ENCODE peak calls at places on chromosomes 7 and 10, in six cellular contexts. One of them, this sample, is unnamed.

GRCh38 chr10:102673235-102673634 is 29.0 kb downstream of the TRIM8 start:
- DNase-seq in transverse colon: no peak
- DNase-seq in tibial nerve: no peak
- DNase-seq in upper lobe of right lung: no peak
- DNase-seq in GM23338: no peak
- DNase-seq in colonic mucosa: no peak
- DNase-seq in this sample: no peak

GRCh38 chr7:106114735-106115383 is 2.7 kb upstream of the SYPL1 start:
- DNase-seq in colonic mucosa: no peak
- DNase-seq in transverse colon: peak; percentile 13
- DNase-seq in GM23338: no peak
- DNase-seq in tibial nerve: no peak
- DNase-seq in upper lobe of right lung: no peak
- DNase-seq in this sample: no peak

GRCh38 chr7:54560183-54560582 is 18.0 kb downstream of the VSTM2A start:
- DNase-seq in GM23338: no peak
- DNase-seq in transverse colon: no peak
- DNase-seq in colonic mucosa: no peak
- DNase-seq in tibial nerve: no peak
- DNase-seq in upper lobe of right lung: no peak
- DNase-seq in this sample: no peak

GRCh38 chr10:14087585-14087984 is 243.1 kb downstream of the FRMD4A start:
- DNase-seq in tibial nerve: no peak
- DNase-seq in upper lobe of right lung: no peak
- DNase-seq in colonic mucosa: no peak
- DNase-seq in GM23338: no peak
- DNase-seq in transverse colon: no peak
- DNase-seq in this sample: no peak

GRCh38 chr7:100799037-100799896 is 28.1 kb downstream of the EPHB4 start:
- DNase-seq in colonic mucosa: peak; percentile 79
- DNase-seq in tibial nerve: peak; percentile 59
- DNase-seq in transverse colon: peak; percentile 73
- DNase-seq in upper lobe of right lung: peak; percentile 83
- DNase-seq in GM23338: peak; percentile 89
- DNase-seq in this sample: peak; percentile 12

GRCh38 chr10:109647627-109648026 is 275.7 kb downstream of the XPNPEP1 start:
- DNase-seq in tibial nerve: no peak
- DNase-seq in transverse colon: peak; percentile 14
- DNase-seq in GM23338: peak; percentile 30
- DNase-seq in upper lobe of right lung: no peak
- DNase-seq in colonic mucosa: peak; percentile 46
- DNase-seq in this sample: no peak

GRCh38 chr7:141320287-141320686 is 230.9 kb upstream of the AGK start:
- DNase-seq in tibial nerve: no peak
- DNase-seq in upper lobe of right lung: no peak
- DNase-seq in colonic mucosa: no peak
- DNase-seq in GM23338: no peak
- DNase-seq in transverse colon: no peak
- DNase-seq in this sample: no peak

GRCh38 chr10:132489704-132490534 is 47.7 kb upstream of the INPP5A start:
- DNase-seq in upper lobe of right lung: peak; percentile 38
- DNase-seq in GM23338: no peak
- DNase-seq in transverse colon: no peak
- DNase-seq in tibial nerve: no peak
- DNase-seq in colonic mucosa: no peak
- DNase-seq in this sample: no peak

GRCh38 chr7:99420213-99420612 is 11.4 kb downstream of the BUD31 start:
- DNase-seq in GM23338: no peak
- DNase-seq in transverse colon: no peak
- DNase-seq in upper lobe of right lung: no peak
- DNase-seq in colonic mucosa: no peak
- DNase-seq in tibial nerve: no peak
- DNase-seq in this sample: no peak

GRCh38 chr7:25854059-25854458 is 297.9 kb upstream of the NFE2L3 start:
- DNase-seq in colonic mucosa: no peak
- DNase-seq in GM23338: no peak
- DNase-seq in transverse colon: no peak
- DNase-seq in upper lobe of right lung: no peak
- DNase-seq in tibial nerve: no peak
- DNase-seq in this sample: no peak

GRCh38 chr10:90644165-90644564 is 213.7 kb downstream of the HTR7 start:
- DNase-seq in transverse colon: no peak
- DNase-seq in colonic mucosa: no peak
- DNase-seq in upper lobe of right lung: no peak
- DNase-seq in tibial nerve: no peak
- DNase-seq in GM23338: no peak
- DNase-seq in this sample: no peak

GRCh38 chr7:35371221-35371620 is 117.3 kb upstream of the TBX20 start:
- DNase-seq in tibial nerve: no peak
- DNase-seq in transverse colon: no peak
- DNase-seq in GM23338: no peak
- DNase-seq in upper lobe of right lung: no peak
- DNase-seq in colonic mucosa: no peak
- DNase-seq in this sample: no peak

GRCh38 chr7:11369696-11370095 is 396.0 kb downstream of the PHF14 start:
- DNase-seq in colonic mucosa: no peak
- DNase-seq in GM23338: no peak
- DNase-seq in tibial nerve: no peak
- DNase-seq in transverse colon: no peak
- DNase-seq in upper lobe of right lung: no peak
- DNase-seq in this sample: no peak

GRCh38 chr7:4776160-4776623 is 769 bp downstream of the AP5Z1 start:
- DNase-seq in upper lobe of right lung: no peak
- DNase-seq in tibial nerve: no peak
- DNase-seq in colonic mucosa: no peak
- DNase-seq in transverse colon: no peak
- DNase-seq in GM23338: no peak
- DNase-seq in this sample: no peak

GRCh38 chr10:19658131-19658530 is 158.1 kb upstream of the PLXDC2 start:
- DNase-seq in colonic mucosa: no peak
- DNase-seq in tibial nerve: no peak
- DNase-seq in upper lobe of right lung: no peak
- DNase-seq in transverse colon: no peak
- DNase-seq in GM23338: no peak
- DNase-seq in this sample: no peak

GRCh38 chr10:118531105-118531851 is 64.2 kb downstream of the PRLHR start:
- DNase-seq in transverse colon: no peak
- DNase-seq in colonic mucosa: no peak
- DNase-seq in upper lobe of right lung: peak; percentile 71
- DNase-seq in GM23338: no peak
- DNase-seq in tibial nerve: no peak
- DNase-seq in this sample: no peak

GRCh38 chr7:28685291-28685659 is 272.9 kb downstream of the TRIL start:
- DNase-seq in colonic mucosa: peak; percentile 31
- DNase-seq in upper lobe of right lung: no peak
- DNase-seq in transverse colon: peak; percentile 21
- DNase-seq in tibial nerve: no peak
- DNase-seq in GM23338: no peak
- DNase-seq in this sample: no peak

GRCh38 chr7:88276605-88277153 is 30.0 kb downstream of the STEAP4 start:
- DNase-seq in tibial nerve: no peak
- DNase-seq in colonic mucosa: no peak
- DNase-seq in upper lobe of right lung: no peak
- DNase-seq in GM23338: no peak
- DNase-seq in transverse colon: no peak
- DNase-seq in this sample: no peak

GRCh38 chr10:101969496-101969895 is 86.5 kb downstream of the ARMH3 start:
- DNase-seq in colonic mucosa: no peak
- DNase-seq in upper lobe of right lung: no peak
- DNase-seq in tibial nerve: no peak
- DNase-seq in transverse colon: no peak
- DNase-seq in GM23338: no peak
- DNase-seq in this sample: no peak

GRCh38 chr10:3097160-3097559 is 29.8 kb downstream of the PFKP start:
- DNase-seq in colonic mucosa: no peak
- DNase-seq in GM23338: no peak
- DNase-seq in tibial nerve: no peak
- DNase-seq in upper lobe of right lung: no peak
- DNase-seq in transverse colon: no peak
- DNase-seq in this sample: no peak

GRCh38 chr10:3098689-3099088 is 31.3 kb downstream of the PFKP start:
- DNase-seq in colonic mucosa: no peak
- DNase-seq in tibial nerve: no peak
- DNase-seq in upper lobe of right lung: no peak
- DNase-seq in transverse colon: no peak
- DNase-seq in GM23338: no peak
- DNase-seq in this sample: no peak

GRCh38 chr10:3100856-3101640 is 33.7 kb downstream of the PFKP start:
- DNase-seq in transverse colon: no peak
- DNase-seq in upper lobe of right lung: no peak
- DNase-seq in tibial nerve: no peak
- DNase-seq in colonic mucosa: no peak
- DNase-seq in GM23338: no peak
- DNase-seq in this sample: no peak

GRCh38 chr10:3100093-3100792 is 32.9 kb downstream of the PFKP start:
- DNase-seq in transverse colon: no peak
- DNase-seq in GM23338: no peak
- DNase-seq in upper lobe of right lung: no peak
- DNase-seq in colonic mucosa: no peak
- DNase-seq in tibial nerve: no peak
- DNase-seq in this sample: no peak

DNA sequence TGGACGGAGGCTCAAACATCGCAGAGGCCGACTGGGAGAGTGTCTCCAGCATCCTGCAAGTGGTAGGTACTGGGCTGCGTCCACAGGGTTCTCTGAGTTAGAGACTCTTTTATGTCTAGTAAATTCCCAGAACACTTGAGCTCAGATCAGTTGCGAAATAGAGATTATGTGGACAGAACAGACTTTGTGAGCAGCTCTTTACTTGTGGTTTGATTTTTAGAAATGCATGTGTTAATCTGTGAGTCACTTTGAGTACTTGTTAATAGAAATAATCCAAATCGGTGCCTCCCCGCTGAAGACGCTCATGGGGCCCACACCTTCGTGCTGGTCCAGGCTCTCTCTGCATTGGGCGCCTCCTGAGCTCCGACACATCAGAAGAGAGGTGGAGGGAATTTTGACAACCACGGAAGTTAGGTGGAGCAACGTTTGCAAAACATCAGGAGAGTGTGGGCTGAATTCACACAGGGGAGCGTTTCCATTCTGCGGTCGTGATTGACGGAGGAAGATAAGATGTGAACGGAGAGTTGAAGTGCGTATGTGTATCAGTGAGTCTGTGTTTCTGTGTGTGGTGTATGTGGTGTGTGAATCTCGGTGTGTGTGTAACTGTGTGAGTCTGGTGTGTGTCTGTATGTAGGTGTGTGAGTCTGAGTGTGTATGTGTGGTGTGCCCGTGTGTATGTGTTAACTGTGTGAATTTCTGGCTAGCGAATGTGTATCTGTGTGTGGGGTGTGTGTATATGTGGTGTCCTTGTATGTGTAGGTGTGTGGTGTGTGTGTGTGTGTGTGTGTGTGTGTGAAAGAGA is 32.1 kb downstream of the PFKP start:
- DNase-seq in transverse colon: no peak
- DNase-seq in tibial nerve: no peak
- DNase-seq in colonic mucosa: no peak
- DNase-seq in GM23338: no peak
- DNase-seq in upper lobe of right lung: no peak
- DNase-seq in this sample: no peak
- H3K4me1 ChIP-seq in transverse colon: peaks cover 12% of the 10 kb centered on the region
- H3K4me1 ChIP-seq in tibial nerve: peaks cover 10% of the 10 kb centered on the region
- H3K4me1 ChIP-seq in colonic mucosa: peaks cover 12% of the 10 kb centered on the region
- H3K4me1 ChIP-seq in GM23338: peaks cover 12% of the 10 kb centered on the region
- H3K4me1 ChIP-seq in upper lobe of right lung: peaks cover 24% of the 10 kb centered on the region
- H3K4me1 ChIP-seq in this sample: no peaks in the 10 kb centered on the region

GRCh38 chr7:121286186-121286585 is 42.6 kb upstream of the WNT16 start:
- DNase-seq in upper lobe of right lung: no peak
- DNase-seq in colonic mucosa: no peak
- DNase-seq in tibial nerve: no peak
- DNase-seq in GM23338: no peak
- DNase-seq in transverse colon: no peak
- DNase-seq in this sample: no peak
- H3K36me3 ChIP-seq in upper lobe of right lung: no peaks in the 10 kb centered on the region
- H3K36me3 ChIP-seq in colonic mucosa: no peaks in the 10 kb centered on the region
- H3K36me3 ChIP-seq in tibial nerve: no peaks in the 10 kb centered on the region
- H3K36me3 ChIP-seq in GM23338: peaks cover 5% of the 10 kb centered on the region
- H3K36me3 ChIP-seq in transverse colon: no peaks in the 10 kb centered on the region
- H3K36me3 ChIP-seq in this sample: no peaks in the 10 kb centered on the region

DNA sequence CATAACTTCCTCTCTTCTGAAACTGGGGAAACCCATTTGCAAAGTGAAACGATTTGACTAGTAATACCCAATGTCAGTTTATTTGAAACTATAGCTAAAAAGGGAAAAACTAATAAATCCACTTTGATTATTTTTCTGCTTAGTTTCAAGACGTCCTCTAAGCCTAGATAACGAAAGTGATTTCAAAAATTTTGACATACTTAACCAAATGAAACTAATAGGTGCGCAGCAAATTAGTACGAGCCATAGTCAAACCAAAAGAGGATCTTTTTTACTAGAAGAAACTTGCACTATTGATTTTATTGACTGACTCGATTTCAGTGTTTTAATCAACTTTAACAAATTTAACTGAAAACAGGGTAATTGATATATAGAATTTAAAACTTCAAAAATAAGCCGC is 9.9 kb upstream of the SP8 start:
- DNase-seq in transverse colon: no peak
- DNase-seq in colonic mucosa: no peak
- DNase-seq in upper lobe of right lung: no peak
- DNase-seq in tibial nerve: no peak
- DNase-seq in GM23338: no peak
- DNase-seq in this sample: no peak
- H3K4me3 ChIP-seq in transverse colon: no peak overlapping the region
- H3K4me3 ChIP-seq in colonic mucosa: no peak overlapping the region
- H3K4me3 ChIP-seq in upper lobe of right lung: no peak overlapping the region
- H3K4me3 ChIP-seq in tibial nerve: no peak overlapping the region
- H3K4me3 ChIP-seq in GM23338: peak overlapping the region; percentile 67
- H3K4me3 ChIP-seq in this sample: no peak overlapping the region

GRCh38 chr7:47491637-47492036 is 90.3 kb downstream of the TNS3 start:
- DNase-seq in transverse colon: no peak
- DNase-seq in colonic mucosa: no peak
- DNase-seq in upper lobe of right lung: no peak
- DNase-seq in GM23338: no peak
- DNase-seq in tibial nerve: no peak
- DNase-seq in this sample: no peak

GRCh38 chr7:47496064-47496665 is 85.7 kb downstream of the TNS3 start:
- DNase-seq in upper lobe of right lung: no peak
- DNase-seq in transverse colon: no peak
- DNase-seq in colonic mucosa: no peak
- DNase-seq in tibial nerve: no peak
- DNase-seq in GM23338: no peak
- DNase-seq in this sample: no peak

GRCh38 chr7:47492720-47493119 is 89.2 kb downstream of the TNS3 start:
- DNase-seq in GM23338: no peak
- DNase-seq in colonic mucosa: no peak
- DNase-seq in transverse colon: no peak
- DNase-seq in tibial nerve: no peak
- DNase-seq in upper lobe of right lung: no peak
- DNase-seq in this sample: no peak

GRCh38 chr7:47495269-47495875 is 86.5 kb downstream of the TNS3 start:
- DNase-seq in upper lobe of right lung: peak; percentile 61
- DNase-seq in colonic mucosa: no peak
- DNase-seq in GM23338: no peak
- DNase-seq in transverse colon: no peak
- DNase-seq in tibial nerve: no peak
- DNase-seq in this sample: no peak

DNA sequence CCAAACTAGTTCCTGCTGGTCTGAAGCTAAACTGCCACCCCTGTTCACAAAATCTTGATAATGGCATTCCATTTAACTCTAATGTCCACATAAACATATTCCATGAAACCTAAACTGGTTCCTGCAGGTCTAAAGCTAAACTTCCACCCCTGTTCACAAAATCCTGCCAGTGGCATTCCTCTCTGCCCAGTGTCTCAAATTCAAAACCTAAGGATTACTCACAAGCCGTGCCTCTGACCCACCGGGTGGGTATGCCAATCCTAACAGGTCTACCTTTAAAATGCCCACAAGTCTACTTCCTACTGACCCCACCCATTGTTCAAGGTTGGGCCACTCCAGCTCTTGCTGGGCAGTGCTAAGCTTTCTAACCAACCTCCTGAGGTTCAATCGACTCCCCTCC is 87.9 kb downstream of the TNS3 start:
- DNase-seq in upper lobe of right lung: no peak
- DNase-seq in GM23338: no peak
- DNase-seq in tibial nerve: no peak
- DNase-seq in colonic mucosa: no peak
- DNase-seq in transverse colon: no peak
- DNase-seq in this sample: no peak
- H3K4me1 ChIP-seq in upper lobe of right lung: peaks cover 39% of the 10 kb centered on the region
- H3K4me1 ChIP-seq in GM23338: peaks cover 31% of the 10 kb centered on the region
- H3K4me1 ChIP-seq in tibial nerve: peaks cover 35% of the 10 kb centered on the region
- H3K4me1 ChIP-seq in colonic mucosa: peaks cover 7% of the 10 kb centered on the region
- H3K4me1 ChIP-seq in transverse colon: peaks cover 31% of the 10 kb centered on the region
- H3K4me1 ChIP-seq in this sample: no peaks in the 10 kb centered on the region